ENCODE peak calls at places on chromosomes 1 and 21, in five cellular contexts. One of them, this sample, is unnamed.

GRCh38 chr21:15023782-15024181 is 41.0 kb downstream of the NRIP1 start:
- DNase-seq in activated T-helper 1 cell treated with Interleukin-2 at 50 U/mL for 16 hours: no peak
- DNase-seq in NCI-H2081 treated with DMSO at 0.1 percent for 48 hours: no peak
- DNase-seq in stimulated activated CD8-positive, alpha-beta memory T cell treated with anti-CD3 and anti-CD28 coated beads, Interleukin-2, amount 100 ng/mL, for 1 hour: no peak
- DNase-seq in Ammon's horn: no peak
- DNase-seq in this sample: no peak

GRCh38 chr1:171334024-171334423 is 20.0 kb downstream of the FMO4 start:
- DNase-seq in activated T-helper 1 cell treated with Interleukin-2 at 50 U/mL for 16 hours: no peak
- DNase-seq in NCI-H2081 treated with DMSO at 0.1 percent for 48 hours: no peak
- DNase-seq in stimulated activated CD8-positive, alpha-beta memory T cell treated with anti-CD3 and anti-CD28 coated beads, Interleukin-2, amount 100 ng/mL, for 1 hour: no peak
- DNase-seq in Ammon's horn: no peak
- DNase-seq in this sample: no peak

GRCh38 chr1:30270468-30270867 is 452.9 kb downstream of the MATN1 start:
- DNase-seq in activated T-helper 1 cell treated with Interleukin-2 at 50 U/mL for 16 hours: no peak
- DNase-seq in NCI-H2081 treated with DMSO at 0.1 percent for 48 hours: no peak
- DNase-seq in stimulated activated CD8-positive, alpha-beta memory T cell treated with anti-CD3 and anti-CD28 coated beads, Interleukin-2, amount 100 ng/mL, for 1 hour: no peak
- DNase-seq in Ammon's horn: no peak
- DNase-seq in this sample: no peak

GRCh38 chr1:203601717-203602309 is 24.8 kb upstream of the ATP2B4 start:
- DNase-seq in activated T-helper 1 cell treated with Interleukin-2 at 50 U/mL for 16 hours: no peak
- DNase-seq in NCI-H2081 treated with DMSO at 0.1 percent for 48 hours: no peak
- DNase-seq in stimulated activated CD8-positive, alpha-beta memory T cell treated with anti-CD3 and anti-CD28 coated beads, Interleukin-2, amount 100 ng/mL, for 1 hour: no peak
- DNase-seq in Ammon's horn: no peak
- DNase-seq in this sample: no peak

GRCh38 chr1:17540255-17541001 is 930 bp downstream of the ARHGEF10L start:
- DNase-seq in activated T-helper 1 cell treated with Interleukin-2 at 50 U/mL for 16 hours: no peak
- DNase-seq in NCI-H2081 treated with DMSO at 0.1 percent for 48 hours: no peak
- DNase-seq in stimulated activated CD8-positive, alpha-beta memory T cell treated with anti-CD3 and anti-CD28 coated beads, Interleukin-2, amount 100 ng/mL, for 1 hour: no peak
- DNase-seq in Ammon's horn: peak; percentile 38
- DNase-seq in this sample: peak; percentile 96

GRCh38 chr1:196440711-196441110 is 167.5 kb downstream of the KCNT2 start:
- DNase-seq in activated T-helper 1 cell treated with Interleukin-2 at 50 U/mL for 16 hours: no peak
- DNase-seq in NCI-H2081 treated with DMSO at 0.1 percent for 48 hours: no peak
- DNase-seq in stimulated activated CD8-positive, alpha-beta memory T cell treated with anti-CD3 and anti-CD28 coated beads, Interleukin-2, amount 100 ng/mL, for 1 hour: no peak
- DNase-seq in Ammon's horn: no peak
- DNase-seq in this sample: no peak

GRCh38 chr1:7639435-7640131 is 131.5 kb upstream of the VAMP3 start:
- DNase-seq in activated T-helper 1 cell treated with Interleukin-2 at 50 U/mL for 16 hours: no peak
- DNase-seq in NCI-H2081 treated with DMSO at 0.1 percent for 48 hours: no peak
- DNase-seq in stimulated activated CD8-positive, alpha-beta memory T cell treated with anti-CD3 and anti-CD28 coated beads, Interleukin-2, amount 100 ng/mL, for 1 hour: no peak
- DNase-seq in Ammon's horn: no peak
- DNase-seq in this sample: no peak

GRCh38 chr1:81312272-81312754 is 488.4 kb upstream of the ADGRL2 start:
- DNase-seq in activated T-helper 1 cell treated with Interleukin-2 at 50 U/mL for 16 hours: no peak
- DNase-seq in NCI-H2081 treated with DMSO at 0.1 percent for 48 hours: no peak
- DNase-seq in stimulated activated CD8-positive, alpha-beta memory T cell treated with anti-CD3 and anti-CD28 coated beads, Interleukin-2, amount 100 ng/mL, for 1 hour: no peak
- DNase-seq in Ammon's horn: no peak
- DNase-seq in this sample: no peak

GRCh38 chr1:232211149-232211548 is 418.8 kb downstream of the SIPA1L2 start:
- DNase-seq in activated T-helper 1 cell treated with Interleukin-2 at 50 U/mL for 16 hours: no peak
- DNase-seq in NCI-H2081 treated with DMSO at 0.1 percent for 48 hours: no peak
- DNase-seq in stimulated activated CD8-positive, alpha-beta memory T cell treated with anti-CD3 and anti-CD28 coated beads, Interleukin-2, amount 100 ng/mL, for 1 hour: no peak
- DNase-seq in Ammon's horn: no peak
- DNase-seq in this sample: no peak

GRCh38 chr1:83547903-83548302 is 451.0 kb downstream of the TTLL7 start:
- DNase-seq in activated T-helper 1 cell treated with Interleukin-2 at 50 U/mL for 16 hours: no peak
- DNase-seq in NCI-H2081 treated with DMSO at 0.1 percent for 48 hours: no peak
- DNase-seq in stimulated activated CD8-positive, alpha-beta memory T cell treated with anti-CD3 and anti-CD28 coated beads, Interleukin-2, amount 100 ng/mL, for 1 hour: no peak
- DNase-seq in Ammon's horn: no peak
- DNase-seq in this sample: no peak

GRCh38 chr21:44972821-44973220 is 33.0 kb downstream of the SLX9 start:
- DNase-seq in activated T-helper 1 cell treated with Interleukin-2 at 50 U/mL for 16 hours: no peak
- DNase-seq in NCI-H2081 treated with DMSO at 0.1 percent for 48 hours: no peak
- DNase-seq in stimulated activated CD8-positive, alpha-beta memory T cell treated with anti-CD3 and anti-CD28 coated beads, Interleukin-2, amount 100 ng/mL, for 1 hour: no peak
- DNase-seq in Ammon's horn: no peak
- DNase-seq in this sample: no peak

GRCh38 chr1:228308628-228309547 is 97.7 kb downstream of the TRIM11 start:
- DNase-seq in activated T-helper 1 cell treated with Interleukin-2 at 50 U/mL for 16 hours: no peak
- DNase-seq in NCI-H2081 treated with DMSO at 0.1 percent for 48 hours: no peak
- DNase-seq in stimulated activated CD8-positive, alpha-beta memory T cell treated with anti-CD3 and anti-CD28 coated beads, Interleukin-2, amount 100 ng/mL, for 1 hour: no peak
- DNase-seq in Ammon's horn: no peak
- DNase-seq in this sample: no peak

GRCh38 chr1:247362074-247362597 is 30.5 kb upstream of the ZNF496 start:
- DNase-seq in activated T-helper 1 cell treated with Interleukin-2 at 50 U/mL for 16 hours: no peak
- DNase-seq in NCI-H2081 treated with DMSO at 0.1 percent for 48 hours: no peak
- DNase-seq in stimulated activated CD8-positive, alpha-beta memory T cell treated with anti-CD3 and anti-CD28 coated beads, Interleukin-2, amount 100 ng/mL, for 1 hour: no peak
- DNase-seq in Ammon's horn: no peak
- DNase-seq in this sample: no peak

GRCh38 chr1:24111264-24111997 is 504 bp downstream of the MYOM3 start:
- DNase-seq in activated T-helper 1 cell treated with Interleukin-2 at 50 U/mL for 16 hours: no peak
- DNase-seq in NCI-H2081 treated with DMSO at 0.1 percent for 48 hours: no peak
- DNase-seq in stimulated activated CD8-positive, alpha-beta memory T cell treated with anti-CD3 and anti-CD28 coated beads, Interleukin-2, amount 100 ng/mL, for 1 hour: no peak
- DNase-seq in Ammon's horn: no peak
- DNase-seq in this sample: no peak

GRCh38 chr1:182888736-182889531 is 49.8 kb downstream of the DHX9 start:
- DNase-seq in activated T-helper 1 cell treated with Interleukin-2 at 50 U/mL for 16 hours: no peak
- DNase-seq in NCI-H2081 treated with DMSO at 0.1 percent for 48 hours: no peak
- DNase-seq in stimulated activated CD8-positive, alpha-beta memory T cell treated with anti-CD3 and anti-CD28 coated beads, Interleukin-2, amount 100 ng/mL, for 1 hour: no peak
- DNase-seq in Ammon's horn: no peak
- DNase-seq in this sample: peak; percentile 28

GRCh38 chr21:31557956-31558838 is 101.3 kb upstream of the SOD1 start:
- DNase-seq in activated T-helper 1 cell treated with Interleukin-2 at 50 U/mL for 16 hours: peak; percentile 13
- DNase-seq in NCI-H2081 treated with DMSO at 0.1 percent for 48 hours: no peak
- DNase-seq in stimulated activated CD8-positive, alpha-beta memory T cell treated with anti-CD3 and anti-CD28 coated beads, Interleukin-2, amount 100 ng/mL, for 1 hour: no peak
- DNase-seq in Ammon's horn: peak; percentile 43
- DNase-seq in this sample: peak; percentile 61

GRCh38 chr1:112614460-112615065 is 4.4 kb downstream of the ST7L start:
- DNase-seq in activated T-helper 1 cell treated with Interleukin-2 at 50 U/mL for 16 hours: no peak
- DNase-seq in NCI-H2081 treated with DMSO at 0.1 percent for 48 hours: no peak
- DNase-seq in stimulated activated CD8-positive, alpha-beta memory T cell treated with anti-CD3 and anti-CD28 coated beads, Interleukin-2, amount 100 ng/mL, for 1 hour: no peak
- DNase-seq in Ammon's horn: no peak
- DNase-seq in this sample: peak; percentile 60

This sample was measured in cerebellar cortex.